ENCODE peak calls at places on chromosome 1, in five cellular contexts. O is EH; N is GM23338; Q is left lung; L is stimulated activated CD4-positive, alpha-beta T cell treated with anti-CD3 and anti-CD28 coated beads, TNF-alpha, amount 100 ng/mL, for 4 hours. M is an unnamed sample.

GRCh38 chr1:22562584-22563551 is at the start of gene EPHA8:
- DNase-seq in O (no peak), N (peak), Q (no peak), L (no peak), M (no peak)

GRCh38 chr1:31327381-31327780 is 30.5 kb downstream of the ZCCHC17 start:
- DNase-seq in O (peak), N (no peak), Q (no peak), L (no peak), M (no peak)

GRCh38 chr1:117653732-117654484 is 48.1 kb downstream of the TENT5C start:
- DNase-seq in O (no peak), N (no peak), Q (no peak), L (no peak), M (no peak)

GRCh38 chr1:243748706-243749283 is 101.2 kb downstream of the AKT3 start:
- DNase-seq in O (peak), N (peak), Q (no peak), L (no peak), M (peak)

GRCh38 chr1:21952806-21953514 is 15.8 kb upstream of the HSPG2 start:
- DNase-seq in O (no peak), N (peak), Q (no peak), L (no peak), M (no peak)

GRCh38 chr1:115706774-115707425 is 61.6 kb downstream of the CASQ2 start:
- DNase-seq in O (peak), N (peak), Q (no peak), L (no peak), M (peak)

GRCh38 chr1:108113496-108113895 is 86.6 kb downstream of the SLC25A24 start:
- DNase-seq in O (no peak), N (no peak), Q (no peak), L (no peak), M (no peak)

GRCh38 chr1:2459757-2460156 is 16.3 kb upstream of the PLCH2 start:
- DNase-seq in O (peak), N (no peak), Q (no peak), L (no peak), M (peak)

M was measured in astrocyte of the hippocampus.